ENCODE peak calls at places on chromosome 2, in six cellular contexts. H, C, G, Q, V and B are unnamed samples.

GRCh38 chr2:231399853-231400667 is 4.5 kb downstream of the B3GNT7 start:
- DNase-seq in V (no peak), Q (no peak), C (no peak), H (no peak), G (no peak), B (peak)

GRCh38 chr2:223759569-223760430 is 77.6 kb downstream of the AP1S3 start:
- DNase-seq in G (no peak), Q (peak), C (peak), V (no peak), H (no peak), B (no peak)

GRCh38 chr2:178825183-178825582 is 18.0 kb upstream of the TTN start:
- DNase-seq in C (no peak), H (no peak), G (no peak), Q (peak), V (no peak), B (no peak)

GRCh38 chr2:104976603-104977120 is 61.2 kb upstream of the MRPS9 start:
- DNase-seq in Q (peak), H (no peak), G (peak), C (no peak), V (peak), B (no peak)

GRCh38 chr2:127770973-127771735 is 39.8 kb downstream of the WDR33 start:
- DNase-seq in C (no peak), G (no peak), H (peak), V (no peak), Q (peak), B (no peak)

GRCh38 chr2:233546774-233547173 is 19.8 kb downstream of the USP40 start:
- DNase-seq in C (no peak), H (no peak), G (no peak), Q (no peak), V (no peak), B (no peak)

GRCh38 chr2:25467743-25468142 is 126.0 kb upstream of the DNMT3A start:
- DNase-seq in C (no peak), V (no peak), Q (no peak), G (no peak), H (no peak), B (no peak)

GRCh38 chr2:24272161-24272802 is 88.1 kb downstream of the ITSN2 start:
- DNase-seq in G (no peak), H (no peak), Q (no peak), C (no peak), V (no peak), B (no peak)

GRCh38 chr2:20781656-20782265 is 41.1 kb downstream of the LDAH start:
- DNase-seq in H (no peak), V (no peak), C (no peak), Q (peak), G (peak), B (no peak)

GRCh38 chr2:108565778-108566375 is 31.6 kb downstream of the LIMS1 start:
- DNase-seq in V (no peak), Q (no peak), H (no peak), C (no peak), G (no peak), B (no peak)

GRCh38 chr2:242022550-242023290 is 153.2 kb downstream of the RTP5 start:
- DNase-seq in Q (no peak), H (no peak), V (no peak), G (no peak), C (no peak), B (no peak)

GRCh38 chr2:103361712-103362111 is 599.9 kb downstream of the TMEM182 start:
- DNase-seq in Q (no peak), V (no peak), H (no peak), C (no peak), G (no peak), B (no peak)

GRCh38 chr2:2038746-2039530 is 292.1 kb downstream of the MYT1L start:
- DNase-seq in C (no peak), H (no peak), Q (no peak), G (no peak), V (no peak), B (no peak)

GRCh38 chr2:238278626-238279323 is 9.6 kb downstream of the PER2 start:
- DNase-seq in H (no peak), V (no peak), G (no peak), C (no peak), Q (no peak), B (no peak)

GRCh38 chr2:45813003-45813601 is 161.6 kb downstream of the PRKCE start:
- DNase-seq in Q (peak), G (no peak), V (no peak), C (no peak), H (no peak), B (no peak)

GRCh38 chr2:224598669-224599068 is 13.5 kb upstream of the CUL3 start:
- DNase-seq in C (no peak), Q (no peak), G (no peak), H (no peak), V (no peak), B (no peak)

GRCh38 chr2:43123056-43123455 is 103.3 kb downstream of the ZFP36L2 start:
- DNase-seq in C (no peak), Q (no peak), H (no peak), V (no peak), G (no peak), B (no peak)

GRCh38 chr2:191320881-191321280 is 75.7 kb downstream of the MYO1B start:
- DNase-seq in C (no peak), G (no peak), Q (no peak), V (no peak), H (no peak), B (no peak)

GRCh38 chr2:10659898-10660568 is 29.7 kb downstream of the NOL10 start:
- DNase-seq in C (no peak), G (no peak), V (peak), H (peak), Q (peak), B (no peak)

GRCh38 chr2:217331577-217332139 is 471.8 kb upstream of the TNP1 start:
- DNase-seq in Q (peak), V (no peak), G (no peak), H (peak), C (peak), B (no peak)

GRCh38 chr2:215707608-215708007 is 271.7 kb upstream of the FN1 start:
- DNase-seq in V (no peak), G (no peak), Q (no peak), H (no peak), C (no peak), B (no peak)

GRCh38 chr2:131055169-131056065 is 37.8 kb downstream of the FAM168B start:
- DNase-seq in V (no peak), C (no peak), Q (no peak), H (peak), G (no peak), B (no peak)

GRCh38 chr2:5981241-5982055 is 289.3 kb downstream of the SOX11 start:
- DNase-seq in H (no peak), G (no peak), V (no peak), Q (peak), C (no peak), B (no peak)

GRCh38 chr2:104361414-104361813 is 492.5 kb upstream of the POU3F3 start:
- DNase-seq in V (no peak), Q (no peak), H (no peak), G (no peak), C (no peak), B (no peak)

GRCh38 chr2:70921839-70922590 is 13.7 kb upstream of the ATP6V1B1 start:
- DNase-seq in Q (no peak), V (no peak), H (no peak), C (no peak), G (no peak), B (no peak)

GRCh38 chr2:95024960-95025405 is 525 bp upstream of the MAL start:
- DNase-seq in V (no peak), Q (no peak), H (no peak), C (no peak), G (no peak), B (no peak)

GRCh38 chr2:49351531-49351930 is 197.2 kb upstream of the FSHR start:
- DNase-seq in H (no peak), G (no peak), V (no peak), Q (no peak), C (no peak), B (no peak)

GRCh38 chr2:214593723-214594122 is 182.9 kb downstream of the VWC2L start:
- DNase-seq in H (peak), C (no peak), G (no peak), Q (peak), V (no peak), B (no peak)

GRCh38 chr2:30356061-30356460 is 91.0 kb upstream of the LCLAT1 start:
- DNase-seq in V (no peak), G (no peak), C (no peak), H (no peak), Q (no peak), B (no peak)

GRCh38 chr2:189115126-189115525 is 64.4 kb downstream of the COL5A2 start:
- DNase-seq in H (no peak), G (no peak), C (no peak), Q (no peak), V (no peak), B (no peak)